ENCODE peak calls at places on chromosomes 4 and X, in five cellular contexts. H, I, J, W and Y are unnamed samples.

GRCh38 chr4:4825431-4825830 is 34.0 kb upstream of the MSX1 start:
- DNase-seq in H (no peak), I (no peak), J (no peak), W (no peak), Y (no peak)

GRCh38 chr4:40055379-40055872 is 1.2 kb upstream of the N4BP2 start:
- DNase-seq in H (no peak), I (no peak), J (no peak), W (no peak), Y (no peak)

GRCh38 chr4:22670953-22671352 is 21.8 kb upstream of the GBA3 start:
- DNase-seq in H (no peak), I (no peak), J (no peak), W (no peak), Y (peak; percentile 34)

GRCh38 chr4:15695240-15695699 is 7.6 kb upstream of the BST1 start:
- DNase-seq in H (no peak), I (no peak), J (no peak), W (no peak), Y (no peak)

GRCh38 chr4:8290701-8290970 is 21.1 kb downstream of the HTRA3 start:
- DNase-seq in H (no peak), I (no peak), J (peak; percentile 47), W (no peak), Y (no peak)

GRCh38 chr4:154998284-154998683 is 210.2 kb upstream of the NPY2R start:
- DNase-seq in H (no peak), I (no peak), J (no peak), W (no peak), Y (no peak)

GRCh38 chr4:26178874-26179273 is 141.9 kb upstream of the RBPJ start:
- DNase-seq in H (no peak), I (no peak), J (peak; percentile 69), W (no peak), Y (peak; percentile 54)

GRCh38 chr4:57658673-57659072 is 548.5 kb upstream of the IGFBP7 start:
- DNase-seq in H (no peak), I (no peak), J (no peak), W (no peak), Y (no peak)

GRCh38 chrX:143642426-143642825 is 6.5 kb upstream of the SLITRK4 start:
- DNase-seq in H (no peak), I (no peak), J (no peak), W (no peak), Y (no peak)

GRCh38 chrX:72308566-72309296 is 3.0 kb upstream of the CITED1 start:
- DNase-seq in H (peak; percentile 82), I (peak; percentile 61), J (peak; percentile 70), W (no peak), Y (no peak)

GRCh38 chrX:3136161-3136961 is 95.1 kb downstream of the ARSF start:
- DNase-seq in H (no peak), I (no peak), J (no peak), W (no peak), Y (no peak)

GRCh38 chr4:7391637-7392437 is 42.9 kb downstream of the PSAPL1 start:
- DNase-seq in H (no peak), I (no peak), J (no peak), W (no peak), Y (no peak)

GRCh38 chrX:63561425-63561824 is 210.3 kb upstream of the SPIN4 start:
- DNase-seq in H (no peak), I (no peak), J (no peak), W (no peak), Y (peak; percentile 0)

DNA sequence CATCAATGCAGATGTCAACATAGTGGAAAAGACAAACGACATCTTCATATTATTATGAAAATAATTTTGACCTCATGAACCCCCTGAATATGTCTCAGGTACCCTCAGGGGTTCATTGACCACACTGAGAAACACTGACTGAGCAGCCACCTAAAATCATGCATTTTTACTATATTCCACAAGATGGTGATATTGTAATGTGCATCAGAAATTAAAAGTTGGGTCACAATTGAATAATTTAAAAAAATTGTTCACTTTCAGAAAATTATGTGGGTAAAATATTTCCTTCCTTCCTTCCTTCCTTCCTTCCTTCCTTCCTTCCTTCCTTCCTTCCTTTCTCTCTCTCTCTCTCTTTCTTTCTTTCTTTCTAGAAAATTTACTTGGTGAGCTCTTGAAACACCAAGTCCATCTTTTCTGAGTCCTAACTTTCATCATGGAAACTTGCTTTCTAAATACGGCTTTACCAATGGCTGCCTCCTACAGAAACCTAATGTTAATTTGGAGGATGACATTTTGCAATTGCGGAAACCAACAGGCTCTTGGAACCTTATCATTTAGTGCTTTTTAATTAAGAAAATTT is 103.6 kb downstream of the RTL3 start:
- DNase-seq in H (no peak), I (no peak), J (no peak), W (no peak), Y (peak; percentile 5)
- TF ChIP-seq CTCF in H (no peak), I (no peak), J (peak; percentile 36), W (peak; percentile 43), Y (peak; percentile 16)

GRCh38 chr4:83489711-83490326 is 4.9 kb upstream of the ABRAXAS1 start:
- DNase-seq in H (no peak), I (no peak), J (no peak), W (no peak), Y (no peak)

GRCh38 chr4:83486457-83487129 is 1.7 kb upstream of the ABRAXAS1 start:
- DNase-seq in H (no peak), I (no peak), J (no peak), W (no peak), Y (no peak)

DNA sequence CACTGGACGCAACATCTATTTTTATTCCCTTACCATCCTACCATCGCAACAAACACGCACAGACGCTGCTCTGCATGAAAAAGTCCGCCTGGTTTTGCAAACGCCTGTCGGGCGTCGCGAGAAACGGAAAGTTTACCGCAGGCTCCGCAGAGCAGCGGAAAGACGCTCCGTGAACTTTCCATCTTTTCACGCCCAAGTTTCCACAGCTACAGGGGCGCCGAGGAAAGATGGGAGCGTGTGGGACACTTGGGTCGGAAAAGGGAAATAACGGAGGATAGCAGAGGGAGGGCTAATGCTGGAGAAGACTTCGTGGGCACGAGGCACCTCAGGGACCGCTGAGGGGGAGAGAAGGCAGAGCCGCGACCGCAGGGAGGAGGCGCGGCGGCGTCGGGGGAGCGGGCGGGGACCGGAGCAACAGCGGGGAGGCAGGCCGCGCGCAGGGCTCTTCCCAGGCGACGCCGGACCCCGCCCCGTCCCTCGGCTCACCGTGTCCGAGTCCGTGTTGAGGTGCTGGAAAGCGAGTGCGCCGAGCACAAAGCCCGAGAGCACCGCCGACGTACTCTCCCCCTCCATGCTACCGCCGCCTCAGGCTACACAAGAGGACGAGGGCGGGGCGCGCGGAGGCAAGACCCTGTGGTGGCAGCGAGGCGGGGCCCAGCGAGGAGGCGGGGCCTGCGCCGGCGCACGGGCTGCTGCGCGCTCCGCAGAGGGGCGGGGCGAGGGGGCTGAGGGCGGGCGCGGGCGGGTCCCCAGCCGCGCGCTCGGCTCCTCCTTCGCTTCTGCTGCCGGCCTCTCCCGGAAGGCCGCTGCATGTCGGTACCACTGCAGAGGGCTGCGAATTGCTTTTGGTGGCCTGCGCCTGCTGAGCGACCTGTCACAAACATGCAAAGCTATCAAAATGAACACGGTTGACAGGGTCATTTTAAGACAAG is at the start of gene ABRAXAS1:
- DNase-seq in H (peak; percentile 92), I (peak; percentile 90), J (peak; percentile 96), W (peak; percentile 90), Y (peak; percentile 96)
- TF ChIP-seq CTCF in H (no peak), I (no peak), J (no peak), W (no peak), Y (no peak)

GRCh38 chr4:118834070-118834469 is 1.9 kb downstream of the SEC24D start:
- DNase-seq in H (no peak), I (no peak), J (no peak), W (no peak), Y (peak; percentile 51)

GRCh38 chr4:118833192-118833820 is 2.6 kb downstream of the SEC24D start:
- DNase-seq in H (no peak), I (no peak), J (no peak), W (no peak), Y (no peak)

GRCh38 chr4:118834960-118835895 is 698 bp downstream of the SEC24D start:
- DNase-seq in H (peak; percentile 72), I (peak; percentile 64), J (peak; percentile 72), W (peak; percentile 12), Y (peak; percentile 91)

GRCh38 chr4:118836763-118837507 is 1.0 kb upstream of the SEC24D start:
- DNase-seq in H (no peak), I (no peak), J (no peak), W (no peak), Y (no peak)

DNA sequence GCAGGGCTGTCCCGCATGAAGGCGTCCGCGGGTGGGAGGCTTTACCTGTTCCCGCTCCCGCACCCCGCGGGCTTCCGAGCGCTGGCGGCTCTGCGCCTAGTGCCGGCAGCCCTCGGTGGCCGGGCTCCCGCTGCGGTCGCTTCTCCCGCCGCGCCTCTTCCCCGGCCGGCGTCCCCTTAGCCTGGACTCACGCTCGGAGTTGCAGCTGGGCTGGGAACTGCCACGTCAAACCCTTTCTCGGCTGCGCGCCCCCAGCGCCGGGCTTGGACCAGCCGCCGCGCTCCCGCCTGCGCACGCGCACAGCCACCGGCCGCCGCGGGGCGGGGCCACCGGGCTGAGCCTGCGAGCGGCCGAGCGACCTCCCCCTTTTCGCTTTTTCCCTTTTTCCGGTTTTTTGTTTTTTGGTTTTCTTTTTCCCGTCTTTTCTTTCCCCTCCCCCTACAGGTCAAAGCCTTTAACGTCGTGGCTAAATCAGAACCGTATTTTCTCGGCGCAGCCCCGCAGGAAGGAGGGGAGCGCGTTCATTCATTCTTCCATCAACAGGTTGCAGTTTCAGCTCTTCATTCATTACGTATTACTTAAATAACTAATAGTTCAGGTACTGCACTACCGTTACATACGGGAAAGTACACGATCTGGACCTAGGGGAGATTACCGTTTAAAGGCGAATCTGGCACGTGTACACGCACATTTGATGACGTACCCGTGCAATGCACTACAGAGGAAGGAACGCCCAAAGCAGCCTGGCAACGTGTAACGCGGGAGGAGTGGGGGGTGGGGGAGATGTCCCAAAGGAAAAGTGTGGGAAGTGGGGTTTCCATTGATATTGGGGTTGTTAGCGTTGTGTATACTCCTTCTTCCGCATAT is at the start of gene SEC24D:
- DNase-seq in H (peak; percentile 89), I (peak; percentile 83), J (peak; percentile 95), W (peak; percentile 88), Y (peak; percentile 90)
- TF ChIP-seq CTCF in H (no peak), I (no peak), J (no peak), W (no peak), Y (no peak)

DNA sequence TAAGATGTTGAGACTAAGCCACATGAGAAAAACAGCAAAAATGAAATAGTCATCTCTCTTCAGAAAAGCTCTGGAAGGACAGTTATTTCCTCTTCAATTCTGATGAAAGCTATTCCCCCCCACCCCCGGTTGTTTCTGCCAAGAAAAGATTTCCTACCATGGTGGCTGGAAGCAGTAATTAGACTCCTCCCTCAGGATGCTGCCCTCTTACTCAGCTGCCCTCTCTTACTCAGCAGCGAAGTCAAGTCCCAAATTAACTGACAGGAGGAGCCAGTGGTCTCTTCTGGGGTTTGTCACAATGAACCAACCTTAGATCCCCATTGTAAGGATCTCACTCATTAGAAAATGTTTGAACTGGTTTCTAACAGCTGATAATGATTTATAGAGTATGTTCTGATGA is 38.0 kb downstream of the GPM6B start:
- DNase-seq in H (no peak), I (no peak), J (no peak), W (no peak), Y (no peak)
- TF ChIP-seq CTCF in H (no peak), I (no peak), J (no peak), W (no peak), Y (no peak)

GRCh38 chr4:184807261-184807660 is 18.5 kb downstream of the ACSL1 start:
- DNase-seq in H (no peak), I (peak; percentile 50), J (no peak), W (no peak), Y (no peak)

GRCh38 chr4:184806246-184806550 is 19.6 kb downstream of the ACSL1 start:
- DNase-seq in H (no peak), I (no peak), J (no peak), W (no peak), Y (no peak)

GRCh38 chr4:184806711-184807110 is 19.1 kb downstream of the ACSL1 start:
- DNase-seq in H (no peak), I (no peak), J (no peak), W (no peak), Y (no peak)

GRCh38 chr4:184804621-184805020 is 21.1 kb downstream of the ACSL1 start:
- DNase-seq in H (no peak), I (no peak), J (no peak), W (no peak), Y (no peak)

GRCh38 chr4:184805462-184806245 is 20.1 kb downstream of the ACSL1 start:
- DNase-seq in H (peak; percentile 88), I (peak; percentile 89), J (peak; percentile 97), W (no peak), Y (peak; percentile 39)
- TF ChIP-seq CTCF in H (no peak), I (no peak), J (no peak), W (no peak), Y (no peak)